ENCODE peak calls at places on chromosomes 5 and 9, in ten cellular contexts. One of them, this sample, is unnamed.

GRCh38 chr5:78972654-78973428 is 12.3 kb downstream of the ARSB start:
- DNase-seq in MM.1S: no peak
- DNase-seq in GM10248: no peak
- DNase-seq in heart left ventricle: peak
- DNase-seq in mucosa of descending colon: peak
- DNase-seq in astrocyte of the spinal cord: peak
- DNase-seq in lower leg skin: no peak
- DNase-seq in PC-9: no peak
- DNase-seq in cardiac fibroblast: peak
- DNase-seq in nephron progenitor cell: no peak
- DNase-seq in this sample: no peak

GRCh38 chr5:115559524-115559923 is 14.9 kb upstream of the FEM1C start:
- DNase-seq in MM.1S: no peak
- DNase-seq in GM10248: no peak
- DNase-seq in heart left ventricle: no peak
- DNase-seq in mucosa of descending colon: no peak
- DNase-seq in astrocyte of the spinal cord: peak
- DNase-seq in lower leg skin: no peak
- DNase-seq in PC-9: no peak
- DNase-seq in cardiac fibroblast: peak
- DNase-seq in nephron progenitor cell: no peak
- DNase-seq in this sample: no peak

GRCh38 chr9:135971892-135972291 is 10.7 kb upstream of the UBAC1 start:
- DNase-seq in MM.1S: peak
- DNase-seq in GM10248: no peak
- DNase-seq in heart left ventricle: no peak
- DNase-seq in mucosa of descending colon: peak
- DNase-seq in astrocyte of the spinal cord: no peak
- DNase-seq in lower leg skin: no peak
- DNase-seq in PC-9: peak
- DNase-seq in cardiac fibroblast: no peak
- DNase-seq in nephron progenitor cell: peak
- DNase-seq in this sample: no peak

GRCh38 chr9:3177362-3177761 is 333.5 kb upstream of the PUM3 start:
- DNase-seq in MM.1S: no peak
- DNase-seq in GM10248: no peak
- DNase-seq in heart left ventricle: no peak
- DNase-seq in mucosa of descending colon: peak
- DNase-seq in astrocyte of the spinal cord: no peak
- DNase-seq in lower leg skin: no peak
- DNase-seq in PC-9: no peak
- DNase-seq in cardiac fibroblast: no peak
- DNase-seq in nephron progenitor cell: no peak
- DNase-seq in this sample: no peak

GRCh38 chr5:83184534-83184933 is 107.2 kb downstream of the XRCC4 start:
- DNase-seq in MM.1S: no peak
- DNase-seq in GM10248: no peak
- DNase-seq in heart left ventricle: no peak
- DNase-seq in mucosa of descending colon: no peak
- DNase-seq in astrocyte of the spinal cord: no peak
- DNase-seq in lower leg skin: no peak
- DNase-seq in PC-9: no peak
- DNase-seq in cardiac fibroblast: peak
- DNase-seq in nephron progenitor cell: no peak
- DNase-seq in this sample: no peak

GRCh38 chr9:129596541-129597328 is 24.2 kb downstream of the C9orf50 start:
- DNase-seq in MM.1S: no peak
- DNase-seq in GM10248: no peak
- DNase-seq in heart left ventricle: peak
- DNase-seq in mucosa of descending colon: peak
- DNase-seq in astrocyte of the spinal cord: peak
- DNase-seq in lower leg skin: peak
- DNase-seq in PC-9: peak
- DNase-seq in cardiac fibroblast: peak
- DNase-seq in nephron progenitor cell: peak
- DNase-seq in this sample: no peak

GRCh38 chr5:93886917-93887361 is 145.5 kb upstream of the POU5F2 start:
- DNase-seq in MM.1S: peak
- DNase-seq in GM10248: no peak
- DNase-seq in heart left ventricle: no peak
- DNase-seq in mucosa of descending colon: no peak
- DNase-seq in astrocyte of the spinal cord: peak
- DNase-seq in lower leg skin: no peak
- DNase-seq in PC-9: no peak
- DNase-seq in cardiac fibroblast: peak
- DNase-seq in nephron progenitor cell: peak
- DNase-seq in this sample: no peak

GRCh38 chr9:21504894-21505293 is 22.8 kb upstream of the IFNE start:
- DNase-seq in MM.1S: no peak
- DNase-seq in GM10248: no peak
- DNase-seq in heart left ventricle: no peak
- DNase-seq in mucosa of descending colon: no peak
- DNase-seq in astrocyte of the spinal cord: no peak
- DNase-seq in lower leg skin: no peak
- DNase-seq in PC-9: no peak
- DNase-seq in cardiac fibroblast: no peak
- DNase-seq in nephron progenitor cell: no peak
- DNase-seq in this sample: no peak

GRCh38 chr5:151296478-151296830 is 7.1 kb downstream of the SLC36A3 start:
- DNase-seq in MM.1S: no peak
- DNase-seq in GM10248: no peak
- DNase-seq in heart left ventricle: no peak
- DNase-seq in mucosa of descending colon: no peak
- DNase-seq in astrocyte of the spinal cord: no peak
- DNase-seq in lower leg skin: no peak
- DNase-seq in PC-9: no peak
- DNase-seq in cardiac fibroblast: no peak
- DNase-seq in nephron progenitor cell: no peak
- DNase-seq in this sample: no peak

GRCh38 chr5:172379481-172379880 is 74.8 kb downstream of the SH3PXD2B start:
- DNase-seq in MM.1S: no peak
- DNase-seq in GM10248: no peak
- DNase-seq in heart left ventricle: no peak
- DNase-seq in mucosa of descending colon: no peak
- DNase-seq in astrocyte of the spinal cord: no peak
- DNase-seq in lower leg skin: no peak
- DNase-seq in PC-9: no peak
- DNase-seq in cardiac fibroblast: no peak
- DNase-seq in nephron progenitor cell: no peak
- DNase-seq in this sample: no peak

GRCh38 chr5:142911170-142911569 is 141.0 kb downstream of the ARHGAP26 start:
- DNase-seq in MM.1S: no peak
- DNase-seq in GM10248: no peak
- DNase-seq in heart left ventricle: no peak
- DNase-seq in mucosa of descending colon: no peak
- DNase-seq in astrocyte of the spinal cord: no peak
- DNase-seq in lower leg skin: no peak
- DNase-seq in PC-9: no peak
- DNase-seq in cardiac fibroblast: no peak
- DNase-seq in nephron progenitor cell: no peak
- DNase-seq in this sample: no peak

GRCh38 chr5:142915840-142916424 is 145.8 kb downstream of the ARHGAP26 start:
- DNase-seq in MM.1S: peak
- DNase-seq in GM10248: peak
- DNase-seq in heart left ventricle: no peak
- DNase-seq in mucosa of descending colon: no peak
- DNase-seq in astrocyte of the spinal cord: peak
- DNase-seq in lower leg skin: no peak
- DNase-seq in PC-9: peak
- DNase-seq in cardiac fibroblast: peak
- DNase-seq in nephron progenitor cell: peak
- DNase-seq in this sample: peak

GRCh38 chr5:142911775-142912174 is 141.6 kb downstream of the ARHGAP26 start:
- DNase-seq in MM.1S: no peak
- DNase-seq in GM10248: no peak
- DNase-seq in heart left ventricle: no peak
- DNase-seq in mucosa of descending colon: no peak
- DNase-seq in astrocyte of the spinal cord: no peak
- DNase-seq in lower leg skin: no peak
- DNase-seq in PC-9: no peak
- DNase-seq in cardiac fibroblast: no peak
- DNase-seq in nephron progenitor cell: no peak
- DNase-seq in this sample: no peak

GRCh38 chr5:142915038-142915437 is 144.9 kb downstream of the ARHGAP26 start:
- DNase-seq in MM.1S: no peak
- DNase-seq in GM10248: no peak
- DNase-seq in heart left ventricle: no peak
- DNase-seq in mucosa of descending colon: no peak
- DNase-seq in astrocyte of the spinal cord: no peak
- DNase-seq in lower leg skin: no peak
- DNase-seq in PC-9: no peak
- DNase-seq in cardiac fibroblast: no peak
- DNase-seq in nephron progenitor cell: no peak
- DNase-seq in this sample: no peak

GRCh38 chr5:142913728-142914338 is 143.7 kb downstream of the ARHGAP26 start:
- DNase-seq in MM.1S: no peak
- DNase-seq in GM10248: no peak
- DNase-seq in heart left ventricle: no peak
- DNase-seq in mucosa of descending colon: no peak
- DNase-seq in astrocyte of the spinal cord: no peak
- DNase-seq in lower leg skin: no peak
- DNase-seq in PC-9: peak
- DNase-seq in cardiac fibroblast: no peak
- DNase-seq in nephron progenitor cell: no peak
- DNase-seq in this sample: no peak
- TF ChIP-seq CTCF in MM.1S: no peak
- TF ChIP-seq CTCF in GM10248: no peak
- TF ChIP-seq CTCF in heart left ventricle: no peak
- TF ChIP-seq CTCF in mucosa of descending colon: no peak
- TF ChIP-seq CTCF in astrocyte of the spinal cord: peak
- TF ChIP-seq CTCF in lower leg skin: no peak
- TF ChIP-seq CTCF in PC-9: peak
- TF ChIP-seq CTCF in cardiac fibroblast: no peak
- TF ChIP-seq CTCF in nephron progenitor cell: no peak
- TF ChIP-seq CTCF in this sample: no peak

GRCh38 chr5:40572947-40573346 is 106.8 kb upstream of the PTGER4 start:
- DNase-seq in MM.1S: no peak
- DNase-seq in GM10248: no peak
- DNase-seq in heart left ventricle: peak
- DNase-seq in mucosa of descending colon: no peak
- DNase-seq in astrocyte of the spinal cord: peak
- DNase-seq in lower leg skin: no peak
- DNase-seq in PC-9: no peak
- DNase-seq in cardiac fibroblast: peak
- DNase-seq in nephron progenitor cell: no peak
- DNase-seq in this sample: no peak
- TF ChIP-seq CTCF in MM.1S: no peak
- TF ChIP-seq CTCF in GM10248: no peak
- TF ChIP-seq CTCF in heart left ventricle: no peak
- TF ChIP-seq CTCF in mucosa of descending colon: no peak
- TF ChIP-seq CTCF in astrocyte of the spinal cord: no peak
- TF ChIP-seq CTCF in lower leg skin: no peak
- TF ChIP-seq CTCF in PC-9: no peak
- TF ChIP-seq CTCF in cardiac fibroblast: no peak
- TF ChIP-seq CTCF in nephron progenitor cell: no peak
- TF ChIP-seq CTCF in this sample: no peak

GRCh38 chr5:141756196-141756595 is 74.2 kb upstream of the ARAP3 start:
- DNase-seq in MM.1S: no peak
- DNase-seq in GM10248: no peak
- DNase-seq in heart left ventricle: no peak
- DNase-seq in mucosa of descending colon: no peak
- DNase-seq in astrocyte of the spinal cord: no peak
- DNase-seq in lower leg skin: no peak
- DNase-seq in PC-9: no peak
- DNase-seq in cardiac fibroblast: no peak
- DNase-seq in nephron progenitor cell: no peak
- DNase-seq in this sample: no peak

GRCh38 chr5:141753971-141754713 is 72.1 kb upstream of the ARAP3 start:
- DNase-seq in MM.1S: peak
- DNase-seq in GM10248: peak
- DNase-seq in heart left ventricle: no peak
- DNase-seq in mucosa of descending colon: no peak
- DNase-seq in astrocyte of the spinal cord: peak
- DNase-seq in lower leg skin: no peak
- DNase-seq in PC-9: peak
- DNase-seq in cardiac fibroblast: peak
- DNase-seq in nephron progenitor cell: peak
- DNase-seq in this sample: peak

GRCh38 chr5:141760193-141760592 is 78.2 kb upstream of the ARAP3 start:
- DNase-seq in MM.1S: no peak
- DNase-seq in GM10248: no peak
- DNase-seq in heart left ventricle: no peak
- DNase-seq in mucosa of descending colon: no peak
- DNase-seq in astrocyte of the spinal cord: no peak
- DNase-seq in lower leg skin: no peak
- DNase-seq in PC-9: no peak
- DNase-seq in cardiac fibroblast: peak
- DNase-seq in nephron progenitor cell: no peak
- DNase-seq in this sample: no peak

GRCh38 chr5:141758316-141758965 is 76.4 kb upstream of the ARAP3 start:
- DNase-seq in MM.1S: no peak
- DNase-seq in GM10248: no peak
- DNase-seq in heart left ventricle: no peak
- DNase-seq in mucosa of descending colon: no peak
- DNase-seq in astrocyte of the spinal cord: no peak
- DNase-seq in lower leg skin: no peak
- DNase-seq in PC-9: no peak
- DNase-seq in cardiac fibroblast: no peak
- DNase-seq in nephron progenitor cell: peak
- DNase-seq in this sample: no peak

DNA sequence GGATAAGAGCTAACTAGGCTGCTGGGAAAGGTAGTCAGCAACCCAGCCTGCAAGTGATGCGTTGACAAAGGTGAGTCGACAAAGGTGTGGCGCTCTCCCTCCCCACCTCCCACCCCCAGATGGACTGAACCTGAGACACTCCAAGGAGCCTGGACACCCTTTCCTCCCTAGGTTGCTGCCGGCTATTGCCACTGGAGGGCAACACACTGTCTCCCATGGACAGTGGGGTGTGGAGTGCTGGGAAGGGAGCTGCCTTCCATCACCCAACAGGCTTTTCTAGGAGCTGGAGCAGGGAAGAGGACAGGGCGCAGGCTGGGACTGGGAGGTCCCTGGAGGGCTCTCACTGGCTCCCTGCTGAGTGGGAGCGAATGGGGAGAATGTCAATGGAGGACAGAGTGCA is 75.4 kb upstream of the ARAP3 start:
- DNase-seq in MM.1S: no peak
- DNase-seq in GM10248: no peak
- DNase-seq in heart left ventricle: no peak
- DNase-seq in mucosa of descending colon: peak
- DNase-seq in astrocyte of the spinal cord: no peak
- DNase-seq in lower leg skin: no peak
- DNase-seq in PC-9: peak
- DNase-seq in cardiac fibroblast: peak
- DNase-seq in nephron progenitor cell: peak
- DNase-seq in this sample: no peak
- TF ChIP-seq CTCF in MM.1S: no peak
- TF ChIP-seq CTCF in GM10248: no peak
- TF ChIP-seq CTCF in heart left ventricle: peak
- TF ChIP-seq CTCF in mucosa of descending colon: no peak
- TF ChIP-seq CTCF in astrocyte of the spinal cord: peak
- TF ChIP-seq CTCF in lower leg skin: no peak
- TF ChIP-seq CTCF in PC-9: peak
- TF ChIP-seq CTCF in cardiac fibroblast: peak
- TF ChIP-seq CTCF in nephron progenitor cell: peak
- TF ChIP-seq CTCF in this sample: no peak

DNA sequence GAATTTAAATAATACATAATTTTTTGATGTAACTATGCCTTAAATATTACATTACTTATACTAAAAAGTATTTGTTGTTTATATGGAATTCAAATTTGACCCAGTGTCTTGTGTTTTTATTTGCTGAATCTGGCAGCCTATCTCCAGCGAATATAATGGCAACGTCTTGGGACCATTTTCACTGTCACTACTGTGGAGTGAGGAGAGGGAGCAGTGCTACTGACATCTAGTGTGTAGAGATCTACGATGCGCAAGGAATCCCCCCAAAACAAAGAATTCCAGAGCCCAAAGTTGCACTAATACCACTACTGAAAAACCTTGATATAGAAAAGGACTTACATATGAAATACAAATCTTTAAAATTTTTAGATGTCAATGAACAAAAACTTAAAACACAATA is 314.4 kb downstream of the DRD1 start:
- DNase-seq in MM.1S: no peak
- DNase-seq in GM10248: no peak
- DNase-seq in heart left ventricle: no peak
- DNase-seq in mucosa of descending colon: no peak
- DNase-seq in astrocyte of the spinal cord: no peak
- DNase-seq in lower leg skin: no peak
- DNase-seq in PC-9: no peak
- DNase-seq in cardiac fibroblast: no peak
- DNase-seq in nephron progenitor cell: no peak
- DNase-seq in this sample: no peak
- TF ChIP-seq CTCF in MM.1S: no peak
- TF ChIP-seq CTCF in GM10248: no peak
- TF ChIP-seq CTCF in heart left ventricle: no peak
- TF ChIP-seq CTCF in mucosa of descending colon: no peak
- TF ChIP-seq CTCF in astrocyte of the spinal cord: no peak
- TF ChIP-seq CTCF in lower leg skin: no peak
- TF ChIP-seq CTCF in PC-9: no peak
- TF ChIP-seq CTCF in cardiac fibroblast: no peak
- TF ChIP-seq CTCF in nephron progenitor cell: no peak
- TF ChIP-seq CTCF in this sample: no peak

This sample was measured in GM20000.